ENCODE peak calls at places on chromosomes 12 and 14, in seven cellular contexts. L is lower leg skin, D is tibial nerve, J is ascending aorta, P is kidney epithelial cell, K is mucosa of descending colon, W is kidney. R is an unnamed sample.

GRCh38 chr14:30020687-30021086 is 93.0 kb upstream of the PRKD1 start:
- DNase-seq in L (no peak), D (no peak), J (no peak), P (no peak), K (no peak), W (no peak), R (no peak)

GRCh38 chr14:99134333-99135046 is 137.5 kb downstream of the BCL11B start:
- DNase-seq in L (peak; percentile 83), D (no peak), J (peak; percentile 50), P (no peak), K (no peak), W (peak; percentile 47), R (no peak)

GRCh38 chr14:96104469-96105057 is 65.4 kb downstream of the C14orf132 start:
- DNase-seq in L (peak; percentile 97), D (peak; percentile 92), J (peak; percentile 86), P (peak; percentile 93), K (peak; percentile 82), W (peak; percentile 94), R (peak; percentile 84)

GRCh38 chr12:66746489-66747201 is 67.8 kb upstream of the GRIP1 start:
- DNase-seq in L (no peak), D (no peak), J (no peak), P (no peak), K (no peak), W (no peak), R (no peak)

GRCh38 chr12:54538136-54538700 is 11.2 kb upstream of the PDE1B start:
- DNase-seq in L (no peak), D (no peak), J (no peak), P (no peak), K (no peak), W (no peak), R (no peak)

GRCh38 chr12:130702966-130703732 is 12.9 kb downstream of the RIMBP2 start:
- DNase-seq in L (peak; percentile 69), D (no peak), J (no peak), P (no peak), K (no peak), W (peak; percentile 51), R (no peak)

GRCh38 chr14:28057286-28058011 is 709.1 kb upstream of the FOXG1 start:
- DNase-seq in L (no peak), D (no peak), J (no peak), P (no peak), K (no peak), W (no peak), R (no peak)

GRCh38 chr12:3753549-3754284 is 808 bp upstream of the CRACR2A start:
- DNase-seq in L (no peak), D (peak; percentile 45), J (no peak), P (no peak), K (peak; percentile 43), W (no peak), R (no peak)

GRCh38 chr12:63302269-63302940 is 151.4 kb upstream of the AVPR1A start:
- DNase-seq in L (no peak), D (no peak), J (no peak), P (no peak), K (no peak), W (no peak), R (no peak)

GRCh38 chr12:120118710-120119097 is 2.2 kb upstream of the RAB35 start:
- DNase-seq in L (no peak), D (no peak), J (no peak), P (no peak), K (no peak), W (no peak), R (peak; percentile 37)

GRCh38 chr14:68981539-68981976 is 2.5 kb upstream of the ACTN1 start:
- DNase-seq in L (no peak), D (no peak), J (no peak), P (no peak), K (no peak), W (no peak), R (peak; percentile 87)

GRCh38 chr14:73455294-73455693 is 3.1 kb downstream of the NUMB start:
- DNase-seq in L (no peak), D (no peak), J (no peak), P (no peak), K (no peak), W (no peak), R (no peak)

GRCh38 chr12:2779281-2779680 is 15.5 kb upstream of the FKBP4 start:
- DNase-seq in L (peak; percentile 8), D (no peak), J (no peak), P (no peak), K (no peak), W (no peak), R (no peak)

GRCh38 chr12:68428724-68429580 is 96.8 kb upstream of the MDM1 start:
- DNase-seq in L (no peak), D (no peak), J (no peak), P (peak; percentile 52), K (no peak), W (no peak), R (no peak)

GRCh38 chr14:85234626-85235025 is 295.3 kb upstream of the FLRT2 start:
- DNase-seq in L (no peak), D (no peak), J (no peak), P (no peak), K (no peak), W (no peak), R (no peak)

GRCh38 chr12:3728686-3729085 is 24.2 kb downstream of the CRACR2A start:
- DNase-seq in L (peak; percentile 58), D (no peak), J (peak; percentile 67), P (no peak), K (no peak), W (no peak), R (no peak)

GRCh38 chr14:64118892-64119291 is 175.3 kb downstream of the ESR2 start:
- DNase-seq in L (no peak), D (no peak), J (no peak), P (no peak), K (no peak), W (no peak), R (no peak)

GRCh38 chr12:26704684-26705475 is 128.1 kb downstream of the ITPR2 start:
- DNase-seq in L (no peak), D (no peak), J (no peak), P (peak; percentile 19), K (no peak), W (no peak), R (no peak)

GRCh38 chr12:11652351-11653040 is 3.0 kb downstream of the ETV6 start:
- DNase-seq in L (no peak), D (peak; percentile 40), J (no peak), P (no peak), K (peak; percentile 50), W (no peak), R (no peak)

GRCh38 chr12:11651785-11652184 is 2.3 kb downstream of the ETV6 start:
- DNase-seq in L (no peak), D (no peak), J (no peak), P (no peak), K (no peak), W (no peak), R (no peak)

GRCh38 chr12:11654338-11654737 is 4.9 kb downstream of the ETV6 start:
- DNase-seq in L (no peak), D (no peak), J (no peak), P (no peak), K (no peak), W (no peak), R (no peak)

GRCh38 chr12:11651377-11651776 is 1.9 kb downstream of the ETV6 start:
- DNase-seq in L (no peak), D (no peak), J (no peak), P (no peak), K (no peak), W (no peak), R (no peak)

DNA sequence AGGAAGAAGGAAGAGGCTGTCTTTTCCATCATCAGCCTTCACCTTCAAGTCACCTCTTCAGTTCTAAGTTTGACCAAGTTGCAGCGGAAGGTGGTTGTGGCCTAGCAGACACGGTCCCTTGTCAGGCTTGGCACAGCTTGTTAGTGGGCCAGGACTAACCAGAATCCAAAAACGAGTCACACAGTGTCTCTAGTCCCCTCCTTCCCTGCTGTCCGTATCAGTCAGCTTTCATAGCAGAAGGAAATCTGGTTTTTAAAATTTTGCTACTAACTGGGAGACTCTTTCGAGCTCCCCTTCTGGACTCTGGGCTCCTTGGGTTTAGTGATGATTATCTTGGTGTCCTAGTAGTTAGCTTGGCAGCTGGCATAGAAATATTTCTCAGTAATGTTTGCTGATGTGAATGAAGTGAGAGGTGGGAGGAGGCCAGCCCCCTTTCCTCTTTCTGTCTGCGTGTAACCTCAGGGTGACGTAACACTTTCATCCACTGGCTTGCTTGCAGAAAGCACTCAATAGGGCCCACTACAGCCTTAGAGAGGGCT is 3.8 kb downstream of the ETV6 start:
- DNase-seq in L (no peak), D (no peak), J (no peak), P (no peak), K (no peak), W (no peak), R (no peak)
- H3K4me3 ChIP-seq in L (no peak overlapping the region), D (no peak overlapping the region), J (peak overlapping the region; percentile 89), P (no peak overlapping the region), K (no peak overlapping the region), W (peak overlapping the region; percentile 94), R (peak overlapping the region; percentile 91)

GRCh38 chr12:121577443-121578180 is 3.2 kb downstream of the KDM2B start:
- DNase-seq in L (no peak), D (no peak), J (no peak), P (no peak), K (peak; percentile 34), W (no peak), R (no peak)
- H3K4me3 ChIP-seq in L (no peak overlapping the region), D (peak overlapping the region; percentile 81), J (peak overlapping the region; percentile 92), P (no peak overlapping the region), K (no peak overlapping the region), W (peak overlapping the region; percentile 60), R (peak overlapping the region; percentile 61)

DNA sequence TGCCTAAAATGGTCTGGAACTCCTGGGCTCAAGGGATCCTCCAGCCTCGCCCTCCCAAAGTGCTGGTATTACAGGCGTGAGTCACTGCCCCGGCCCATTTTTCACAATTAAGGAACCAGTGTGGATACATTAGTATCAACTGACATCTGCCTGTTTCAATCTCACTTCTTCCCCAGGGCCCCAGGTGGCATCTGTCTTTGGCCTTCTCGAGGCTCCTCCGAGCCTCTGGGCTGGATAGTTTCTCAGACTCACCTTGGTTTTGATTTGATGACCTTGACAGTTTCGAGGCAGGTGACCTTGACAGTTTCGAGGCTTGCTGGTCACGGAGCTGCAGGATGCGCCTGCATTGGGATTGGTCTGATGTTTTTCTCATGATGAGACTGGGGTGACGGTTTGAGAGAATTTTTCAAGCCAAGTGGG is 41.0 kb upstream of the NCOR2 start:
- DNase-seq in L (no peak), D (no peak), J (no peak), P (no peak), K (peak; percentile 57), W (no peak), R (no peak)
- H3K4me3 ChIP-seq in L (no peak overlapping the region), D (no peak overlapping the region), J (no peak overlapping the region), P (no peak overlapping the region), K (no peak overlapping the region), W (no peak overlapping the region), R (no peak overlapping the region)

DNA sequence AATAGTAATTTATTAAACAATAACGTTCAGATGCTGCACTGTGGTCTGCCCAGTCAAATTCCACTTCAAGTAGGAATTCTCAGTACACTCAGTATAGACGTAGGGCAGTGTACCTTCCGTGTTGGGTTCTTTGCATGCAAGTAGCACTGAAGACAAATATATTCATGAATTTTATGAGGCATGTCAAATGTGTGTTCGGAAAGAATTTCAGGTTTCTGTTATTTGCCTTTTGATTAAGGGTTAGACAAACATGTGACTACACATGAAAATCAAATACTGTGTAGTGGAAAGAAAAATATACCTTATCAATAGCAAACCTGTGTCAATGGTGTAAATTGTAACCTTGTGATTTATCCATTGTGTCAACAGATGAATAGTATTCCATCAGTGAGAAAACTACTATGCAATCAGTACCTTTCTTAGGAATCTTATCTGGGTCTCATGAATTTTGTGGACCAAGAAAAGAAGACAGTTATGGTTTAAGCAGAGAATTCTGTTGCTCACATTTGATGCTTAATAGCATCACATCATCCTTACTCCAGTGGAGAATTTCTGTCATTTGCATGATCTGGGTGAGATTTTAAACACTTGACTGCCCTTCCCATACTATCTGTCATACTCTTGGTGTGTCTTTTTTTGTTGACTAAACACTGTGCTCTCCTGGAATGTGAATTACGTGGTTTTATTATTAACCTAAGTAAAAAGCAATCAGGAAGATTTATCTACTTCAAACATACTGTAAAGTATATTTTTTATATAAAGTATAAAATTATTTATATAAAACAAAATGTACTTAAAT is 13.3 kb downstream of the TMEM260 start:
- DNase-seq in L (no peak), D (no peak), J (no peak), P (peak; percentile 16), K (no peak), W (no peak), R (no peak)
- H3K4me3 ChIP-seq in L (no peak overlapping the region), D (no peak overlapping the region), J (no peak overlapping the region), P (no peak overlapping the region), K (no peak overlapping the region), W (no peak overlapping the region), R (no peak overlapping the region)

R was measured in AG04449.